ENCODE peak calls at places on chromosome 7, in nine cellular contexts. V, H, U, R, K, E, G, L and P are unnamed samples.

GRCh38 chr7:120725376-120726039 is 132.4 kb downstream of the TSPAN12 start:
- DNase-seq in V (peak; percentile 49), H (no peak), U (no peak), R (peak; percentile 71), K (no peak), E (no peak), G (peak; percentile 28), L (peak; percentile 18), P (peak; percentile 14)

GRCh38 chr7:404782-405488 is 114.7 kb downstream of the PDGFA start:
- DNase-seq in V (no peak), H (peak; percentile 79), U (no peak), R (no peak), K (no peak), E (no peak), G (no peak), L (no peak), P (no peak)

GRCh38 chr7:132869166-132869861 is 212.6 kb downstream of the CHCHD3 start:
- DNase-seq in V (no peak), H (no peak), U (no peak), R (no peak), K (no peak), E (no peak), G (peak; percentile 16), L (no peak), P (no peak)

GRCh38 chr7:151139791-151140190 is 27.7 kb downstream of the GBX1 start:
- DNase-seq in V (no peak), H (peak; percentile 72), U (peak; percentile 44), R (no peak), K (no peak), E (no peak), G (no peak), L (no peak), P (no peak)

GRCh38 chr7:148720472-148720871 is 21.8 kb downstream of the CUL1 start:
- DNase-seq in V (no peak), H (no peak), U (no peak), R (no peak), K (no peak), E (no peak), G (no peak), L (no peak), P (no peak)

GRCh38 chr7:18356195-18356645 is 139.3 kb upstream of the HDAC9 start:
- DNase-seq in V (peak; percentile 40), H (no peak), U (no peak), R (peak; percentile 28), K (no peak), E (no peak), G (peak; percentile 31), L (no peak), P (peak; percentile 16)

GRCh38 chr7:94848992-94849576 is 58.3 kb upstream of the PPP1R9A start:
- DNase-seq in V (no peak), H (no peak), U (no peak), R (no peak), K (no peak), E (no peak), G (no peak), L (no peak), P (no peak)

GRCh38 chr7:69800495-69800894 is 202.2 kb downstream of the AUTS2 start:
- DNase-seq in V (no peak), H (no peak), U (no peak), R (peak; percentile 76), K (no peak), E (no peak), G (no peak), L (no peak), P (no peak)

GRCh38 chr7:38321515-38321944 is 48.1 kb upstream of the TARP start:
- DNase-seq in V (no peak), H (no peak), U (no peak), R (no peak), K (peak; percentile 66), E (no peak), G (no peak), L (peak; percentile 77), P (no peak)

GRCh38 chr7:25124485-25125136 is 449 bp downstream of the CYCS start:
- DNase-seq in V (peak; percentile 37), H (peak; percentile 90), U (no peak), R (peak; percentile 14), K (peak; percentile 16), E (no peak), G (no peak), L (no peak), P (no peak)

GRCh38 chr7:44964384-44964830 is 14.4 kb downstream of the MYO1G start:
- DNase-seq in V (no peak), H (peak; percentile 68), U (no peak), R (no peak), K (peak; percentile 60), E (no peak), G (no peak), L (no peak), P (no peak)
- TF ChIP-seq CTCF in V (no peak), H (no peak), U (no peak), R (peak; percentile 39), K (peak; percentile 20), E (no peak), G (peak; percentile 46), L (peak; percentile 66), P (peak; percentile 24)

GRCh38 chr7:49166441-49166840 is 242.1 kb downstream of the CDC14C start:
- DNase-seq in V (peak; percentile 7), H (no peak), U (no peak), R (no peak), K (no peak), E (no peak), G (no peak), L (no peak), P (no peak)
- TF ChIP-seq CTCF in V (no peak), H (no peak), U (no peak), R (no peak), K (no peak), E (no peak), G (no peak), L (no peak), P (peak; percentile 21)

DNA sequence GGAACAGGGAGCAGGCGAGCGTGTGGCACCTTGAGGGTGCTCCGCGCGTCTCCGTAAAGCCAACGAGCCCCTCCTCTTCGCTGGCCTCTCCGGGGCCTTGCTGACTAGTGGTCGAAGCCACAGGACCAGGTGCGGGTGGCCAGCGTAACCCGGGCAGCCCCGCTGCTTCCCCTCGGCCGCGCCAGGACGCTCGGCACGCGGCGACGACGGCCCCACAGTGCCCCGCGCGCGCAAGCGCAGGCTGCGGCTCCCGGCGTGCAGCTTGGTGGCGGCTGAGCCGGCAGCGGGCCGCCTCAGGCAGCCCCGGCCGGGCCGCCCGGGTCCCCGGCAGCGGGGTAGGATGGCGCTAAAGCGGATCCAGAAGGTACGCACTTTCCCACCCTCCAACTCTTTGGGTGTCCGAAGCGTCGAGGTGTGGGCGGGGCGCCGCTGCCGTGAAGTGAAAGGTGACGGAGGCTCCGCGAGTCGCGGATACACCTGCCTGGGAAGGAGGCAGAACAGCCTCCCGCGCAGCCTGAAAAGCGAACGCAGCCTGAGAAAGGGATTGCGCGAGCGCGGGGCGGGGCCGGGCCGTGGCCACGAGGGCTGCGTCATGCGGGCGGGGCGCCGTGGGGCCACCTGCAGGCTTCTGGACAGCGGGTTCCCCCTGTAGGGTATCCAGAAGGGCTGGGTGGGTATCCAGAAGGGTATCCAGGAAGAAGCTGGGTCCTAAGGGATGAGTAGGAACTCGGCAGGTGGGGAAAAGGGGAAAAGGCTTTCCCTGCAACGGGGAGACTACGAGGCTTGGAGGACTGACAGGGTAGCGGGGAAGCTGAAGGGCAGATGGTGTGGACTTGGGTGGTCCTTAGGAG is at the start of gene UBE2D4:
- DNase-seq in V (peak; percentile 91), H (peak; percentile 98), U (peak; percentile 96), R (peak; percentile 82), K (peak; percentile 91), E (peak; percentile 61), G (peak; percentile 92), L (peak; percentile 53), P (peak; percentile 94)
- TF ChIP-seq CTCF in V (no peak), H (no peak), U (peak; percentile 12), R (peak; percentile 17), K (no peak), E (no peak), G (no peak), L (peak; percentile 11), P (peak; percentile 5)

GRCh38 chr7:139452948-139453672 is 30.4 kb downstream of the KLRG2 start:
- DNase-seq in V (no peak), H (no peak), U (no peak), R (no peak), K (no peak), E (no peak), G (no peak), L (peak; percentile 56), P (no peak)
- TF ChIP-seq CTCF in V (no peak), H (no peak), U (no peak), R (peak; percentile 27), K (no peak), E (no peak), G (no peak), L (peak; percentile 6), P (peak; percentile 21)

GRCh38 chr7:83077328-83077727 is 85.4 kb downstream of the PCLO start:
- DNase-seq in V (no peak), H (no peak), U (no peak), R (no peak), K (no peak), E (no peak), G (no peak), L (peak; percentile 2), P (no peak)

GRCh38 chr7:83072576-83073517 is 89.8 kb downstream of the PCLO start:
- DNase-seq in V (no peak), H (no peak), U (no peak), R (peak; percentile 12), K (no peak), E (no peak), G (no peak), L (peak; percentile 2), P (no peak)
- TF ChIP-seq CTCF in V (no peak), H (no peak), U (no peak), R (no peak), K (no peak), E (no peak), G (no peak), L (peak; percentile 60), P (no peak)

DNA sequence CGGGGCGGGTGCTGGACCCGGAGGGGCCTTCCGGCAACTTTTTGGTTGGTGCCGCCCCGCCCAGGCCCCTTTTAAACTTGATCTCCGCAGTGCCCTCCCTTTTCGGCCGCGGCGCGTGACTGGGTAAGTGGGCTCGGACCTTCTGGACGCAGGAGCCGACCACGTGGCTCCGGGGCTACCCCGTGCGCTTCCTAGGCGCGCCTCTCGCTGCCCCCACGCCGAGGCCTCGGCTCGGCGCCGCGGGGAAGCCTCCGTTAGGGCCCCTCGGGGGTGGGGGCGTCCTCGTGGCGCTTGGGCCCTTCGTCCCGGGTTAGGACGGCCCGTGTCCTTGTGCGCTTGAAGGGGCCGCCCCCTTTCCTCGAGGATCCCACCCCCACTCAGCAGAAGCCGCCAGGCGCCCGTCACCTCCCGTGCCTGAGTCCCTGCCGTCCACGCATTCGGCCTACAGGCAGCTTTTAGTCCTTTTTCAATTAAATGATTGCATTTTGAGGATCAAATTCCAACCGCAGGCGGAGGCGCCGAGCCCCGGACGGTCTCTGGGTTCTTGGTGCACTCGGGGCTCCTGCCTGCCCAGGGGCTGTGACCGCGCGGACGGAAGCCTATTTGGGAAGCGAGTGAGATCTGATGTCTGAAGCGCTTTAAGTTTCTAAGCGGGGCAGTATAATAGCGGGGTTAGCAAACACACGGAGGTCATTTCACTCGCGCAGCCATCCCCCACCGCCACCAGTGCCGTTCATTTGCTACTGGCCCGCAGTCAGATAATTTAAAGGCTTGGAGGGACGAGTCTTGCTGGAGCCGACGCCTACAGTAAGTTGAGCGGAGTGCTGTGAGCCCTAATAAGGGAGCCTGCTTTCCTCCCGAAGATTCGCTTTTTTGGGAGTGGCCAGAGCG is 31.8 kb upstream of the TOMM7 start:
- DNase-seq in V (peak; percentile 96), H (peak; percentile 98), U (peak; percentile 95), R (peak; percentile 87), K (peak; percentile 87), E (peak; percentile 45), G (peak; percentile 96), L (peak; percentile 63), P (peak; percentile 96)
- TF ChIP-seq CTCF in V (no peak), H (no peak), U (peak; percentile 80), R (peak; percentile 50), K (peak; percentile 87), E (peak; percentile 78), G (no peak), L (no peak), P (no peak)